ENCODE peak calls at places on chromosomes 13 and 19, in four cellular contexts. I, Y, P and M are unnamed samples.

GRCh38 chr19:53094749-53095575 is 8.3 kb downstream of the ZNF160 start:
- DNase-seq in I (no peak), Y (no peak), P (no peak), M (no peak)

GRCh38 chr19:604355-604754 is 14.7 kb downstream of the HCN2 start:
- DNase-seq in I (no peak), Y (peak), P (no peak), M (no peak)

GRCh38 chr13:49303533-49304252 is 56.0 kb downstream of the CDADC1 start:
- DNase-seq in I (no peak), Y (no peak), P (no peak), M (no peak)

GRCh38 chr13:75788494-75788991 is 152.4 kb downstream of the LMO7 start:
- DNase-seq in I (no peak), Y (no peak), P (no peak), M (no peak)

GRCh38 chr19:3968556-3969434 is 2.1 kb downstream of the DAPK3 start:
- DNase-seq in I (no peak), Y (no peak), P (peak), M (peak)

GRCh38 chr13:89163081-89163480 is 1491.9 kb downstream of the SLITRK5 start:
- DNase-seq in I (no peak), Y (no peak), P (no peak), M (no peak)

GRCh38 chr19:15551183-15552004 is 43.1 kb downstream of the CYP4F22 start:
- DNase-seq in I (peak), Y (peak), P (no peak), M (no peak)

GRCh38 chr19:55632463-55632834 is 8.1 kb upstream of the ZNF784 start:
- DNase-seq in I (no peak), Y (peak), P (peak), M (peak)

GRCh38 chr13:59230484-59231264 is 933.1 kb downstream of the DIAPH3 start:
- DNase-seq in I (no peak), Y (no peak), P (no peak), M (no peak)

GRCh38 chr13:98350746-98351330 is 173.8 kb upstream of the RNF113B start:
- DNase-seq in I (no peak), Y (no peak), P (no peak), M (no peak)

GRCh38 chr13:74715718-74716117 is 581.5 kb upstream of the KLF12 start:
- DNase-seq in I (no peak), Y (no peak), P (no peak), M (no peak)

GRCh38 chr19:41691268-41691970 is 3.3 kb upstream of the CEACAM7 start:
- DNase-seq in I (peak), Y (peak), P (no peak), M (no peak)
- TF ChIP-seq CTCF in I (peak), Y (peak), P (no peak), M (peak)

GRCh38 chr19:30498707-30499106 is 126.5 kb downstream of the ZNF536 start:
- DNase-seq in I (no peak), Y (no peak), P (no peak), M (no peak)
- TF ChIP-seq CTCF in I (no peak), Y (no peak), P (no peak), M (no peak)

DNA sequence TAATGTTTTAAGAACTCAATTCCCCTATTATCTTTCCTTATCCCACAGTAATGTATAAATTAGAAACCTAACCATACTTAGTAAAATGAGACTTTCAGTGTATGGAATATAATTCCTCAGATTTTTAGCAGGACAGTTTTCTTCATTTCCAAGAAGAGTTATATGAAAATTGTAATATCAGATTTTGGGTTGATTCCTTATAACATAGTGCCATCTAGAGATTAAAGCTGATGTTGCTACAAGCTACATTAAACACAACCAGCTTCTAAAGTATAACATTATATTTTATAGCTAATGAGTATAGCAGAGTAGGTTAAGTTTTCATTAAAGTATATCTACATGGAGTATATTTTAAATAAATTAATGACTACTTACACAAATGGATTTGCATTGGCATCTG is 99.7 kb upstream of the MIR17HG start:
- DNase-seq in I (peak), Y (no peak), P (no peak), M (no peak)
- TF ChIP-seq CTCF in I (peak), Y (no peak), P (no peak), M (peak)

GRCh38 chr19:18271433-18271841 is 2.8 kb downstream of the IQCN start:
- DNase-seq in I (no peak), Y (no peak), P (no peak), M (no peak)

GRCh38 chr19:18278521-18279265 is 2.7 kb downstream of the JUND start:
- DNase-seq in I (no peak), Y (peak), P (no peak), M (no peak)

GRCh38 chr19:18274303-18274775 is at the start of gene IQCN:
- DNase-seq in I (no peak), Y (no peak), P (no peak), M (no peak)

GRCh38 chr19:18273566-18274302 is 518 bp downstream of the IQCN start:
- DNase-seq in I (no peak), Y (no peak), P (no peak), M (no peak)

DNA sequence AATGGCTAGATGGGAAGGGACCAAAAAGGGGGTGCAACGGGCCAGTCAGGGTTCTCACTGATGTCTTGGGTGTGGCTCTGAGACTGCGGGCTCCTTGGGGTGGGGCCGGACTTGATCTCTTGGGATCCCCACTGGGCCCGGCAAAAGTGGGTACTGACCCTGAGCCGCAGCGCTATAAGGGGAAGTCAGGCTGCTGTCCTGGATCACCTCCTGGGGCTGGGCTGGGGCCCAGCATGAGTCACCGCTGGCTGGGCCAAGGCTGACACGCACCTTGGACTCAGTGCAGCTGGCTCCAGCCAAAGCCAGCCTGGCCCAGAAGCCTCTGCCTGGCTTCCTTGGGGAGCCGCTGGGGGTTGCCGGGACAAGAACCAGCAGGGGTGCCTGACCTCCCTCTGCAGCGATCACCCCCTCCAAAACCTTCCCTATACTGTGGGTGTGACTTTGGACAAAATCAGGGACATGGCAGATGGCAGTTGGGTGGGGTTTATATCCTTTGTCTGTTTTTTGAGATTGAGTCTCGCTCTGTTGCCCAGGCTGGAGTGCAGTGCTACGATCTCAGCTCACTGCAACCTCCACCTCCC is 614 bp upstream of the IQCN start:
- DNase-seq in I (no peak), Y (no peak), P (peak), M (peak)
- TF ChIP-seq CTCF in I (no peak), Y (no peak), P (no peak), M (no peak)

GRCh38 chr19:5515737-5516136 is 52.0 kb downstream of the TINCR start:
- DNase-seq in I (no peak), Y (no peak), P (no peak), M (no peak)
- TF ChIP-seq CTCF in I (no peak), Y (no peak), P (no peak), M (peak)

DNA sequence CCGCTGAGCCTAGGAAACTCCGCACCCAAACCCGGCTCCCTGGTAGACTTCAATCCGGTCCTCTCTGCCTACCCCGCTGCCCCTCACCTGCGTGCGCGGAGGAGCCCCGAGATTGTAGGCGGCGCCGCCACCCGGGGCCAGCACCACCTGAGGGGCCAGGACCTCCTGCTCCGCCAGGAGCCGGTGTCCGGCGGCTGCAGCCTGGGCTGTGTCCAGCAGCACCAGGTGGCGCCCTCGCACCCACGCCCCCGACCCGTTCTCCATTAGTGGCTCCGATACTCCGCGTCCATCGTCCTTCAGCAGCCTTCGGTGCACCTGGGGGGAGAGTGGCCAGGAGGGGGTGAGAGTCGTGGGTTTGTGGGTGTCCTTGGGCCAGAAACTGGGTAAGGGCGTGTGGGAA is 18.5 kb downstream of the MAN2B1 start:
- DNase-seq in I (no peak), Y (no peak), P (no peak), M (no peak)
- TF ChIP-seq CTCF in I (peak), Y (no peak), P (peak), M (peak)

DNA sequence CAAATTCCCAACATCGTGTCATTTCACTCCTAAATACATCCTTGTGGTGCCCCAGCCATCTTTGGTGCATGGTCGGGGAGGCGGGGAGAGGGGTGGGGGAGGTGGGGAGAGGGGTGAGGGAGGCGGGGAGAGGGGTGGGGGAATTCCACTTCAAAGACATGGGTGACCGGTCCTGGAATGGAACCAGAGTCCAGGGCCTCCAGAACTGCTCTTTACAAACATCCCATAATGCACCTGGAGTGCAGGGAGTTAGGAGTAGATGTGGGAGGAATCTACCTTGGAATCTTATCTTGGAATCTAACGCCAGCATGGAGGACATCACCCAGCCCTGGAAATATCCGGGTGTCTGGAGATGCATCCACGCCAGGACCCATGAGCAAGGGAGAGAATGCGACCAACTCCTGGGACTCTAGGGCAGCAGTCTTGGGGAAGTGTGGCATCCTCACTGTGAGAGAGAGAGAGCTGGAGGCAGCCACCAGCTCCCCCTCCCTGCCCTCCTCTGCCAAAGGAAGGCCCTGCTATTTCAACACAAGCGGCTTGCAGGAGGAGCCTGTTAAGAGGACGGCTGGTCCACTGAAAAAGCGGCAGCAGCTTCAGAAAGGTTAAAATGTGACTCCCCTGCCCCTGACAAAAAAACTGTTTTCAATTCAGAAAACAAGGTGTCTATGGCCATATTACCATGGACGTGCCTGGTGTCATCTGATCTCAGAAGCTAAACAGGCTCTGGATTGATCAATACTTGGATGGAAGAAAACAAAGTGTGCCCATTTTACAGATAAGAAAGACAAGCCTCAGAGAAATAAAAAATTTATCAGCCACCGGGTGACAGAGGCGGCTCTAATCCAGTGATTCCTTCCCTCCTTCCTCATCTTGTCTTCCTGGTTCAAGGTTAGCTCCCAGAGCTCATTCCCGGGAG is 211.7 kb downstream of the UQCRFS1 start:
- DNase-seq in I (no peak), Y (no peak), P (no peak), M (no peak)
- TF ChIP-seq CTCF in I (no peak), Y (no peak), P (no peak), M (no peak)

GRCh38 chr13:87667686-87668085 is 3.5 kb upstream of the SLITRK5 start:
- DNase-seq in I (no peak), Y (no peak), P (no peak), M (no peak)

GRCh38 chr13:87666826-87667225 is 4.3 kb upstream of the SLITRK5 start:
- DNase-seq in I (no peak), Y (no peak), P (no peak), M (no peak)

GRCh38 chr13:87671031-87671823 is at the start of gene SLITRK5:
- DNase-seq in I (peak), Y (no peak), P (peak), M (no peak)

GRCh38 chr13:87671824-87672603 is 843 bp downstream of the SLITRK5 start:
- DNase-seq in I (peak), Y (no peak), P (no peak), M (no peak)

GRCh38 chr13:87669379-87669978 is 1.7 kb upstream of the SLITRK5 start:
- DNase-seq in I (peak), Y (no peak), P (no peak), M (no peak)
- TF ChIP-seq CTCF in I (peak), Y (no peak), P (no peak), M (peak)

DNA sequence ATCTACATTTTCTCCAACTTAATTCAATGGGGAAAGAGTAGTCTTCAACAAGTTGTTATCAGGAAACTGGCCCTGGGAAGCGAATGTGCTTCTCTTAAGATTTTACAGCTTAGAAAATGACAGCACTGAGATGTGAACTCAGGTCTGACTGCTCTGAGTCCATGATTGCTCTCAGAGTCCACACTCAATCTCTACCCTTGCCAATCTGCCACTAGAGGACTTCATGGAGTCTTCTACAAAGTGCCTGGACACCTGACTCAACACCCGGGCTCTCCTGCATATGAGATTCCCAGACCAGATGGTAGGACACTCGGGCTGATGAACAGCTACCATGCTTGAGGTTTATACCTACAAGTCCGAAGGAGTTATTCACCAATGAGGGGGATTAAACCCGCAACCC is 74.8 kb downstream of the ABCC4 start:
- DNase-seq in I (no peak), Y (no peak), P (no peak), M (no peak)
- TF ChIP-seq CTCF in I (no peak), Y (no peak), P (no peak), M (peak)